ENCODE peak calls at places on chromosomes 11 and 22, in seven cellular contexts. E, F, K, A, X, I and Z are unnamed samples. For H3K4me1, the result is how much of the 10 kb centered on the place peaks cover.

GRCh38 chr22:45804986-45805325 is 133.3 kb downstream of the ATXN10 start:
- DNase-seq in E (no peak), F (no peak), K (no peak), A (no peak), X (no peak), I (no peak), Z (peak)

GRCh38 chr22:50476819-50477344 is 2.0 kb upstream of the SBF1 start:
- DNase-seq in E (no peak), F (no peak), K (no peak), A (no peak), X (no peak), I (no peak), Z (no peak)

GRCh38 chr11:9575531-9576240 is 2.2 kb downstream of the WEE1 start:
- DNase-seq in E (no peak), F (no peak), K (no peak), A (no peak), X (no peak), I (no peak), Z (no peak)

GRCh38 chr11:30855383-30856006 is 269.3 kb upstream of the MPPED2 start:
- DNase-seq in E (no peak), F (no peak), K (no peak), A (no peak), X (no peak), I (no peak), Z (peak)

GRCh38 chr11:12508151-12508740 is 130.9 kb downstream of the PARVA start:
- DNase-seq in E (no peak), F (no peak), K (no peak), A (no peak), X (peak), I (no peak), Z (peak)

GRCh38 chr22:39518996-39519680 is 1.2 kb upstream of the ATF4 start:
- DNase-seq in E (no peak), F (no peak), K (no peak), A (peak), X (no peak), I (no peak), Z (peak)

GRCh38 chr11:78080818-78081495 is 1.3 kb upstream of the NDUFC2 start:
- DNase-seq in E (no peak), F (no peak), K (no peak), A (no peak), X (no peak), I (peak), Z (peak)

GRCh38 chr11:10770626-10771254 is 19.7 kb downstream of the CTR9 start:
- DNase-seq in E (peak), F (no peak), K (peak), A (peak), X (peak), I (peak), Z (peak)

GRCh38 chr11:1920128-1920908 is 815 bp downstream of the TNNT3 start:
- DNase-seq in E (no peak), F (no peak), K (no peak), A (no peak), X (no peak), I (no peak), Z (no peak)

GRCh38 chr11:19963697-19964340 is 196.5 kb downstream of the DBX1 start:
- DNase-seq in E (no peak), F (no peak), K (no peak), A (no peak), X (no peak), I (no peak), Z (no peak)

GRCh38 chr11:19959697-19960096 is 200.6 kb downstream of the DBX1 start:
- DNase-seq in E (no peak), F (no peak), K (no peak), A (no peak), X (no peak), I (no peak), Z (no peak)

GRCh38 chr11:19962053-19962794 is 198.1 kb downstream of the DBX1 start:
- DNase-seq in E (no peak), F (no peak), K (no peak), A (no peak), X (no peak), I (no peak), Z (no peak)

GRCh38 chr11:19961225-19961624 is 199.1 kb downstream of the DBX1 start:
- DNase-seq in E (no peak), F (no peak), K (no peak), A (no peak), X (no peak), I (no peak), Z (no peak)

DNA sequence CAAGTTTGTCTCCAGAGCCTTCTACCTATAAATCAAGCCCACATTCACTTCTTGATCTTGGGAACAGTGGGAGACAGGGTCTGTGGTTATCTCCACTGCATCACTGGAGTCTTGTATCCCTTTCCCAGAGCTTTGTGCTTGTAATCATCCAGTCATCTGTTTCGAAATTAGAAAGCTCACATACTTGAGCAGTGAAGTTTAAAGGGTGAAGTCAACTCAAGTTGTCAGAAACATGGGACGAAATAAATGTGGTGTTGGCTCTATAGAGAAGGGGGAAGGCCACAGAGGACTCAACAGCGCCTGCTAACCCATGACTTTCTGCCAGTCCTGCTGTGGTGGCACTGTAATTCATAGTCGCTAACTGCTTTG is 197.5 kb downstream of the DBX1 start:
- DNase-seq in E (no peak), F (no peak), K (no peak), A (no peak), X (no peak), I (no peak), Z (peak)
- H3K4me1 ChIP-seq in E (under half), F (under half), K (under half), A (under half), X (under half), I (under half), Z (under half)

GRCh38 chr11:6608726-6609501 is 3.1 kb downstream of the TAF10 start:
- DNase-seq in E (no peak), F (no peak), K (no peak), A (no peak), X (no peak), I (no peak), Z (no peak)
- H3K4me1 ChIP-seq in E (under half), F (half or more), K (under half), A (under half), X (half or more), I (under half), Z (under half)

GRCh38 chr11:94770563-94771120 is 2.5 kb downstream of the AMOTL1 start:
- DNase-seq in E (no peak), F (no peak), K (no peak), A (no peak), X (no peak), I (no peak), Z (no peak)
- H3K4me1 ChIP-seq in E (under half), F (under half), K (under half), A (under half), X (half or more), I (under half), Z (under half)

DNA sequence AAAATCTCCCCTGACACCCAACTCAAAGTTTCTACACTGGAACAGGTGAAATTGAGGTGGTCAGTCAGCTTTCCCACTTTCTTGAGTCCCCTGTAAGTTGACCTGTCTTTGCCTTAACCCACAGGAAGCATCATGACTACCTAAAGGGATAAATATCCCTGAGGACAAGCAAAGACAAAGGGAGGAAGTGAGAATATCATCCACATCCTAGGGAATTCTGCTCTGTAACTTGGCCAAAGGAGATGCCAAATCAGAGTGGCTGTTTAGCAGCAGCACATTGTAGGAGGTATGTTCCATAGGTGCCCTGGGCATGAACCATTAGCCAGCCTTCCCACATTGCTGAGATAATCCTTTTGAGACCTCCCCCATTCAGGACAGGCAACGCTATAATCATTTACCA is 40.9 kb upstream of the MRPL17 start:
- DNase-seq in E (no peak), F (no peak), K (no peak), A (no peak), X (no peak), I (no peak), Z (no peak)
- H3K4me1 ChIP-seq in E (under half), F (under half), K (under half), A (under half), X (under half), I (under half), Z (under half)

DNA sequence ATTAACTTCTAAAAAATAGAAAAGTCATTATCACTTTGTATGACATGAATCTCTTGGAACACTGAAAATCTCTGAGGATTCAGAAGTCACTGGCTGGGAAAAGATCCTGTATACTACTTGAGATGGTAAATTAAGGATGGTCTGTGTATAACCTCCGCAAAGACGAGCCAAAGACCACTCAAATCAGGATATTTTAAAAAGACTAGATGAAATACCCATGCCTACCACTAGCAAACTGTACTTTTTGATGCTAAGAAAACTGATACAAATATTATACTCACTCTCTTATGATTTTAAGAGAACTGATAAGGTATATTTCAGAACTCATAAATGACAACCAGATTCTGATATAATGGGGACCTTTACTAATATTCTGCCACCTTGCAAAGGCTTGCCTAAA is 78.6 kb upstream of the APOA1 start:
- DNase-seq in E (no peak), F (no peak), K (no peak), A (no peak), X (no peak), I (no peak), Z (no peak)
- H3K4me1 ChIP-seq in E (under half), F (under half), K (under half), A (under half), X (under half), I (under half), Z (under half)